ENCODE peak calls at places on chromosomes 16 and 17, in ten cellular contexts. N, L, M, U, T, W, G, F, D and I are unnamed samples.

GRCh38 chr16:89052824-89053724 is 40.6 kb upstream of the ACSF3 start:
- DNase-seq in T (peak), L (peak), F (no peak), W (no peak), N (no peak), U (peak), M (peak), D (no peak), G (no peak), I (peak)

GRCh38 chr16:31352344-31353115 is 2.4 kb upstream of the ITGAX start:
- DNase-seq in U (no peak), W (no peak), D (no peak), G (peak), L (no peak), M (no peak), T (no peak), F (peak), N (no peak), I (no peak)

GRCh38 chr16:28110479-28110878 is 47.0 kb upstream of the GSG1L start:
- DNase-seq in T (no peak), F (no peak), W (no peak), L (no peak), N (no peak), U (no peak), M (no peak), D (no peak), G (no peak), I (no peak)

GRCh38 chr16:27924411-27925118 is 138.9 kb downstream of the GSG1L start:
- DNase-seq in N (no peak), D (no peak), F (no peak), T (no peak), G (no peak), M (no peak), U (no peak), W (no peak), L (no peak), I (no peak)

GRCh38 chr16:59993101-59993500 is 1259.0 kb upstream of the GOT2 start:
- DNase-seq in L (no peak), W (no peak), G (no peak), D (no peak), N (no peak), M (no peak), F (no peak), T (peak), U (no peak), I (no peak)

GRCh38 chr17:39576187-39576586 is 31.5 kb downstream of the NEUROD2 start:
- DNase-seq in M (peak), W (peak), L (peak), D (no peak), N (no peak), F (no peak), U (peak), T (no peak), G (peak), I (no peak)

GRCh38 chr17:49063652-49064051 is 66.5 kb downstream of the IGF2BP1 start:
- DNase-seq in W (no peak), F (no peak), D (no peak), U (no peak), M (peak), L (no peak), N (peak), G (no peak), T (no peak), I (peak)

GRCh38 chr16:4586297-4586696 is 28.4 kb downstream of the UBALD1 start:
- DNase-seq in G (no peak), D (no peak), F (peak), L (no peak), T (no peak), U (no peak), M (no peak), N (no peak), W (no peak), I (no peak)

GRCh38 chr17:76318586-76318985 is 10.5 kb upstream of the QRICH2 start:
- DNase-seq in G (no peak), W (peak), M (no peak), N (peak), L (no peak), D (no peak), U (no peak), F (no peak), T (no peak), I (no peak)

GRCh38 chr17:33277436-33278100 is 15.5 kb downstream of the ASIC2 start:
- DNase-seq in D (no peak), W (no peak), N (no peak), T (no peak), L (no peak), F (no peak), U (no peak), G (no peak), M (no peak), I (no peak)

GRCh38 chr17:4735825-4736651 is 3.6 kb upstream of the ZMYND15 start:
- DNase-seq in G (no peak), L (no peak), W (no peak), F (no peak), U (no peak), T (no peak), D (no peak), M (no peak), N (peak), I (no peak)

GRCh38 chr17:5826384-5826783 is 242.1 kb upstream of the NLRP1 start:
- DNase-seq in L (no peak), D (no peak), W (peak), U (no peak), F (no peak), G (no peak), N (no peak), M (no peak), T (no peak), I (peak)

GRCh38 chr16:22284637-22285515 is 12.3 kb upstream of the POLR3E start:
- DNase-seq in N (peak), W (peak), T (no peak), M (no peak), D (no peak), L (no peak), G (no peak), F (no peak), U (no peak), I (no peak)

GRCh38 chr17:65583921-65584603 is 22.6 kb upstream of the AXIN2 start:
- DNase-seq in U (peak), T (no peak), N (no peak), M (peak), F (no peak), G (no peak), L (no peak), W (no peak), D (no peak), I (no peak)

GRCh38 chr16:14278749-14279148 is 207.6 kb downstream of the MRTFB start:
- DNase-seq in N (no peak), G (no peak), U (no peak), T (no peak), W (no peak), F (no peak), D (no peak), L (no peak), M (no peak), I (no peak)

GRCh38 chr17:32555611-32556310 is 69.0 kb downstream of the CDK5R1 start:
- DNase-seq in W (no peak), T (no peak), D (no peak), L (no peak), N (no peak), F (no peak), U (no peak), M (no peak), G (no peak), I (no peak)

GRCh38 chr17:67129283-67129682 is 84.9 kb downstream of the CACNG1 start:
- DNase-seq in N (no peak), U (no peak), D (no peak), M (no peak), L (no peak), T (no peak), G (no peak), W (no peak), F (no peak), I (no peak)

GRCh38 chr17:63221941-63222340 is 224.2 kb downstream of the CYB561 start:
- DNase-seq in W (no peak), M (no peak), N (no peak), L (no peak), U (no peak), T (no peak), D (no peak), G (no peak), F (no peak), I (no peak)

GRCh38 chr17:72120878-72121163 is at the start of gene SOX9:
- DNase-seq in G (no peak), T (peak), M (peak), D (peak), L (peak), N (peak), U (peak), F (no peak), W (peak), I (peak)

GRCh38 chr17:16516594-16517018 is 24.6 kb upstream of the LRRC75A start:
- DNase-seq in M (peak), W (peak), T (peak), D (peak), U (peak), F (no peak), G (no peak), L (no peak), N (peak), I (peak)

GRCh38 chr17:82103588-82104451 is 5.8 kb upstream of the FASN start:
- DNase-seq in M (no peak), F (no peak), G (peak), L (no peak), U (no peak), N (peak), W (no peak), D (peak), T (peak), I (no peak)